ENCODE peak calls at places on chromosomes 13 and 19, in four cellular contexts. L is HepG2, A is WTC11, S is K562. B is an unnamed sample.

GRCh38 chr13:80877209-80877943 is 536.5 kb upstream of the SPRY2 start:
- DNase-seq in L (no peak), A (no peak), S (no peak), B (no peak)

GRCh38 chr13:28820099-28821051 is at the start of gene MTUS2:
- DNase-seq in L (no peak), A (peak), S (peak), B (peak)

GRCh38 chr13:30340367-30341184 is 33.2 kb upstream of the KATNAL1 start:
- DNase-seq in L (no peak), A (no peak), S (peak), B (no peak)

GRCh38 chr13:46389985-46390384 is 2.9 kb upstream of the RUBCNL start:
- DNase-seq in L (peak), A (no peak), S (no peak), B (no peak)

GRCh38 chr19:54154603-54155345 is 4.7 kb downstream of the LENG1 start:
- DNase-seq in L (no peak), A (no peak), S (no peak), B (no peak)

GRCh38 chr13:30585748-30586262 is 31.9 kb upstream of the USPL1 start:
- DNase-seq in L (no peak), A (no peak), S (peak), B (no peak)

GRCh38 chr19:53158119-53158656 is 665 bp downstream of the ZNF347 start:
- DNase-seq in L (no peak), A (peak), S (peak), B (peak)

GRCh38 chr19:6048348-6048747 is 62.0 kb downstream of the RFX2 start:
- DNase-seq in L (no peak), A (no peak), S (no peak), B (no peak)

GRCh38 chr13:24038405-24038804 is 122.1 kb upstream of the SPATA13 start:
- DNase-seq in L (no peak), A (no peak), S (no peak), B (no peak)

GRCh38 chr13:80010286-80010831 is 330.6 kb downstream of the SPRY2 start:
- DNase-seq in L (no peak), A (no peak), S (no peak), B (no peak)

GRCh38 chr19:34457446-34457845 is 24.1 kb upstream of the WTIP start:
- DNase-seq in L (no peak), A (no peak), S (no peak), B (no peak)

GRCh38 chr19:4403005-4403761 is 743 bp downstream of the CHAF1A start:
- DNase-seq in L (no peak), A (no peak), S (peak), B (peak)

GRCh38 chr13:42215578-42216421 is 56.2 kb upstream of the AKAP11 start:
- DNase-seq in L (peak), A (peak), S (peak), B (peak)

DNA sequence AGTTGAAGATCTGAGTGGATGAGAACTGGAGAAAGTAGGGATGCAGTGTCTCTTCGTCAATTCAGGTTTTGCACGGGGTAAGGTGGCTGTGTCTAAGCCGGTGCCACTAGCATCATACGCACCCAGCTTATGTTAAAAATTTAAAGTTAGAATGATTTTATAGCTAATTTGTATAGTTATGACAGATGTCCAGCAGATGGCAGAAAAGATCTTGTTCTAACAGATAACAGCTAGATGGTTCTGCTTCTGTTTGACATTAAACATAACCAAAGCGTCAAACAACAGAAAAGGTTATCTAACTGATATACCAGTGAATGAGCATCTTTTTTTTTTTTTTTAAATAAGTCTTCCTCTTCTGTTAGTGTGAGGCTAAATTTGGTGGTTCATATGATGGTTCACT is 18.8 kb upstream of the EDDM13 start:
- DNase-seq in L (peak), A (no peak), S (peak), B (peak)
- TF ChIP-seq CREB1 in L (no peak), A (no peak), S (no peak), B (no peak)

DNA sequence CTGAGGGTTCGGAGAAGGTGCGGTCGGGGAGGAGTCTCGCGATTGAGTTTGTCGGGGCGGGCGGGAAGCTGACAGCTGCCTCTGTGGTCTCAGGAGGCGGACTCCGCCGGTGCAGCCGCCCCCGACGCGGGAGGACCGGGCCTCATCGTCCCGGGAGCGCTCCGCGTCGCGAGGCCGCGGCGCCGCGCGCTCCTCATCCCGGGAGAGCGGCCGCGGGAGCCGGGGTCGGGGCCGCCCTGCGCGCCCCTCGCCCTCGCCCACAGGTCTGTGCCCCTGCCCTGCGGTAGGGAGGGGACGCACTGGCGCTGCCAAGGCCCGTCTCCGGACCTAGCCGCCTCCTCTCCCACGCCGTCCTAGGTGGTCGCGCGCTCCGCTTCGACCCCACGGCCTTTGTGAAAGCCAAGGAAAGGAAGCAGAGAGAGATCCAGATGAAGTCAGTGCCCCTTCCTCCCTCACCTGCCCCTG is 6.9 kb downstream of the PGLYRP1 start:
- DNase-seq in L (no peak), A (no peak), S (no peak), B (peak)
- TF ChIP-seq CREB1 in L (no peak), A (no peak), S (no peak), B (no peak)

DNA sequence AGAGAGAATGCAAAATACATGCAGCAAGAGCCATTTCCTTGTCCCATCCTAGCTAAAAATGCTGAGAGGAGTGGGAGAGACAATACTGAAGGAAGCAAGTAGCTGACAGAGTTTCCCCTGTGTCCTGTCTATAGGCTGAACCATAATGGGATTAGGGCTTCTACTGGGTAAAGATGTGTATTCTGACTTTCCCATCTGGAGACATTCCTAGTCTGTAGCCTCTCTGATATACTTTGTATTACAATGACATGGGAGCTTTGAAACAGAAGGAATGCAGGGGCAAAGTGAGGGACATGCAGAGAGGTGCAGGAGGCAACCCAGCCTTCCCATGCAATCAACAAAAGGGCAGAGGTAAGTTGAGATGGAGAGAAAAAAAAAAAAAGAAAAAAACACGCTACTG is 10.5 kb upstream of the GPC6 start:
- DNase-seq in L (no peak), A (peak), S (no peak), B (peak)
- TF ChIP-seq CREB1 in L (no peak), A (no peak), S (no peak), B (peak)

GRCh38 chr19:43624933-43625332 is 5.5 kb upstream of the ZNF428 start:
- DNase-seq in L (no peak), A (peak), S (peak), B (peak)
- TF ChIP-seq CREB1 in L (no peak), A (no peak), S (no peak), B (no peak)

DNA sequence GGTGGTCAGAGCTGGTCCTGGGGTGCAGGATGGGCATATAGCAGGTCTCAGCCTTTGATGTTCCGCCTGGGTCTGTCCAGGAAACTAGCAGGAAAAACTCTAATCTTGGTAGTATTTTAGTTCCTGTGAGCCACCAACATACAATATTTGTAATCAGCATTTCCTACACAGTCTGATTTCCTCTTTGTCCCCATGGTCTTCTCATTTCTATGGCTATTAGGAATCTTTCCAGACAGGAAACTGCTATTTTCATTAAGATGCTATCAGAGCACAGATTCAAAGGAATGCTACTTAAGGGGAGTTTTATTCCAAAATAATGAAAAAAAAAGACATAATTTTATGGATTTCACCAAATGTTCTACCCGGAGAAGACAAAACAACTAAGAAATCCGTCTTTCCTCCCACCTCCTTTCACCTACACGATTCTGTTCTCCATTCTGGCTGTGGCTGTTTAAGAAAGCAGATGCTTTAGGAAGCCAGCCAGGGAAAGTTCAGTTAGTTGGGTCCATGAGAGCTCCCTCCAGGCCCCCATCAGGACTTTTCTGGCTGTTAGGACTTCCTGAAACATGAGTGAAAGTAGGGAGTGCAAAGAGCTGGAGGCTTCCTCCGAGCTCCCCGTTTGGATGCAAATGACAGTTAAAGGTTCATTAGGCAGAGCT is 36.4 kb downstream of the SHISA2 start:
- DNase-seq in L (no peak), A (no peak), S (no peak), B (no peak)
- TF ChIP-seq CREB1 in L (no peak), A (no peak), S (no peak), B (no peak)

DNA sequence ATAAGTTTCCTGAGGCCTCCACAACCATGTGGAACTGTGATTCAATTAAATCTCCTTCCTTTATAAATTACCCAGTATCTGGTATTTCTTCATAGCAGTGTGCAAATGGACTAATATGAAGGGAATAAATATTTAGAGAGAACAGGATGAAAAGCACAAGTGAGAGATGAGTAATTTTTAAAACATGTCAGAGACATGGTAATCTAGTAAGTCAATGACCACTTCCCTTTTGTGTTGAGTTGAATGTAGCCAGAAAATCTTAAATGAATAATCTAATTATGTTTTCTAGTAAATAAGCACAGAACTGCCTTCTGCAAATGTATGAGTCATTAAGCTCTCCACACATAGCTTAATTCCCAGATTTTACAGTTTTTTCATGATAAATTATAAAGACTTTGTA is 524.1 kb upstream of the SLITRK5 start:
- DNase-seq in L (no peak), A (no peak), S (no peak), B (no peak)
- TF ChIP-seq CREB1 in L (no peak), A (no peak), S (no peak), B (no peak)

GRCh38 chr13:39415403-39415802 is 187.6 kb downstream of the LHFPL6 start:
- DNase-seq in L (no peak), A (peak), S (no peak), B (peak)

GRCh38 chr13:39417643-39418042 is 185.3 kb downstream of the LHFPL6 start:
- DNase-seq in L (no peak), A (peak), S (no peak), B (peak)

GRCh38 chr13:39419068-39419467 is 183.9 kb downstream of the LHFPL6 start:
- DNase-seq in L (no peak), A (no peak), S (no peak), B (no peak)

GRCh38 chr13:39418424-39418823 is 184.6 kb downstream of the LHFPL6 start:
- DNase-seq in L (no peak), A (no peak), S (no peak), B (no peak)

DNA sequence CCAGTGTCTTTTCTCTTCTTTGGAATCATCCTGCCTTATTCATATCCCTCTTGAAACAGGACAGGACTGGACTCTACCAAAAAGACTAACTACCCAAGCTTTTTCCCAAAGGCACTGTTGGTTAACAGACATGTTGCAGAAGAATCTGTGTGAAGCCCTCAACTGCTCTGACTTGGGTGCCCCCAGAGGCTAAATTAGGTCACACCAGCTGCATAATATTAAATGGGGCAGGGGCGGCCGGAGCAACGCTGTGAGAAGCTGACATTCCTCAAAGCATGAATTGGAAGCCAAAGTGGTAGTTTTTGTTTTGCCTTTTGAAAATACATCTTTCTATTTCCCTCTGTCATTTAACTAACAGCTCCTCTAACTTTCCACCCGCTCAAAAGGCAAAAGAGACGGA is 185.9 kb downstream of the LHFPL6 start:
- DNase-seq in L (no peak), A (peak), S (peak), B (peak)
- TF ChIP-seq CREB1 in L (no peak), A (no peak), S (no peak), B (no peak)

GRCh38 chr19:18203408-18203862 is 407 bp downstream of the RAB3A start:
- DNase-seq in L (no peak), A (no peak), S (peak), B (no peak)

GRCh38 chr19:18204394-18205179 is 745 bp upstream of the RAB3A start:
- DNase-seq in L (no peak), A (peak), S (no peak), B (peak)

GRCh38 chr19:18203863-18204393 is at the start of gene RAB3A:
- DNase-seq in L (peak), A (peak), S (peak), B (peak)

GRCh38 chr19:18205180-18205915 is 1.5 kb upstream of the RAB3A start:
- DNase-seq in L (no peak), A (peak), S (peak), B (peak)

GRCh38 chr19:18202759-18203407 is 959 bp downstream of the RAB3A start:
- DNase-seq in L (no peak), A (peak), S (peak), B (peak)
- TF ChIP-seq CREB1 in L (no peak), A (no peak), S (no peak), B (no peak)

GRCh38 chr13:97471721-97472120 is 37.8 kb downstream of the RAP2A start:
- DNase-seq in L (no peak), A (no peak), S (no peak), B (no peak)

GRCh38 chr13:97477824-97478223 is 43.9 kb downstream of the RAP2A start:
- DNase-seq in L (no peak), A (no peak), S (no peak), B (no peak)

GRCh38 chr13:97478247-97478646 is 44.3 kb downstream of the RAP2A start:
- DNase-seq in L (no peak), A (no peak), S (no peak), B (peak)

GRCh38 chr13:97474581-97474980 is 40.6 kb downstream of the RAP2A start:
- DNase-seq in L (no peak), A (no peak), S (no peak), B (no peak)
- TF ChIP-seq CREB1 in L (no peak), A (no peak), S (no peak), B (no peak)

DNA sequence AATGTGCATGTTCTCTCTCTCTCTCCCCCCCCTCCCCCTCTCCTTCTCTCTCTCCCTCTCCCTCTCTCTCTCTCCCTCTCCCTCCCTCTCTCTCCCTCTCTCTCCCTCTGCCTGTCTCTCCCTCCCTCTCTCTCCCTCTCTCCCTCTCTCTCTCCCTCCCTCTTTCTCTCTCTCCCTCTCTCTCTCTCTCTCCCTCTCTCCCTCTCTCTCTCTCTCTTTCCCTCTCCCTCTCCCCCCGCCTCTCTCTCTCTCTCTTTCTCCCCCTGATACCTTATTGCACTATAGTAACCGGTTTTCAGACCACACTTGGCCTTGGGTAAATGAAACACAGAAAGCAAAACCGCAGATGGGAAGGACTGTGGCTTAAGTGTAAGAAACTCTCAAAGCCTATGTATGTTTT is 34.7 kb upstream of the SPACA7 start:
- DNase-seq in L (no peak), A (no peak), S (no peak), B (no peak)
- TF ChIP-seq CREB1 in L (no peak), A (no peak), S (no peak), B (no peak)